ENCODE peak calls at places on chromosomes 11 and 22, in six cellular contexts. One of them, this sample, is unnamed.

GRCh38 chr11:72069787-72070251 is 10.5 kb downstream of the NUMA1 start:
- DNase-seq in fibroblast of lung: peak; percentile 88
- DNase-seq in endothelial cell of umbilical vein: peak; percentile 81
- DNase-seq in hepatocyte: peak; percentile 81
- DNase-seq in DND-41: no peak
- DNase-seq in OCI-LY7: no peak
- DNase-seq in this sample: peak; percentile 87

GRCh38 chr11:35427158-35427557 is 7.8 kb upstream of the SLC1A2 start:
- DNase-seq in fibroblast of lung: peak; percentile 77
- DNase-seq in OCI-LY7: no peak
- DNase-seq in endothelial cell of umbilical vein: no peak
- DNase-seq in DND-41: no peak
- DNase-seq in hepatocyte: no peak
- DNase-seq in this sample: no peak

GRCh38 chr11:2304156-2305139 is 2.6 kb downstream of the TSPAN32 start:
- DNase-seq in DND-41: no peak
- DNase-seq in OCI-LY7: no peak
- DNase-seq in hepatocyte: no peak
- DNase-seq in endothelial cell of umbilical vein: no peak
- DNase-seq in fibroblast of lung: no peak
- DNase-seq in this sample: no peak

GRCh38 chr22:21873619-21874018 is 6.2 kb upstream of the MAPK1 start:
- DNase-seq in fibroblast of lung: no peak
- DNase-seq in DND-41: no peak
- DNase-seq in hepatocyte: no peak
- DNase-seq in endothelial cell of umbilical vein: no peak
- DNase-seq in OCI-LY7: no peak
- DNase-seq in this sample: no peak

GRCh38 chr22:21029486-21030025 is 2.8 kb downstream of the SLC7A4 start:
- DNase-seq in DND-41: no peak
- DNase-seq in endothelial cell of umbilical vein: no peak
- DNase-seq in hepatocyte: no peak
- DNase-seq in fibroblast of lung: no peak
- DNase-seq in OCI-LY7: no peak
- DNase-seq in this sample: no peak

GRCh38 chr11:117076941-117077659 is 21.1 kb downstream of the SIK3 start:
- DNase-seq in fibroblast of lung: peak; percentile 43
- DNase-seq in OCI-LY7: peak; percentile 31
- DNase-seq in endothelial cell of umbilical vein: no peak
- DNase-seq in hepatocyte: peak; percentile 13
- DNase-seq in DND-41: no peak
- DNase-seq in this sample: peak; percentile 49

GRCh38 chr11:108654994-108655631 is 9.8 kb upstream of the DDX10 start:
- DNase-seq in hepatocyte: peak; percentile 56
- DNase-seq in DND-41: peak; percentile 39
- DNase-seq in OCI-LY7: peak; percentile 70
- DNase-seq in fibroblast of lung: peak; percentile 72
- DNase-seq in endothelial cell of umbilical vein: peak; percentile 47
- DNase-seq in this sample: peak; percentile 47

GRCh38 chr11:107695446-107695845 is 16.4 kb downstream of the SLN start:
- DNase-seq in DND-41: no peak
- DNase-seq in fibroblast of lung: no peak
- DNase-seq in OCI-LY7: no peak
- DNase-seq in endothelial cell of umbilical vein: no peak
- DNase-seq in hepatocyte: no peak
- DNase-seq in this sample: no peak

GRCh38 chr11:1228183-1228821 is 5.4 kb downstream of the MUC5B start:
- DNase-seq in DND-41: no peak
- DNase-seq in endothelial cell of umbilical vein: no peak
- DNase-seq in OCI-LY7: no peak
- DNase-seq in hepatocyte: no peak
- DNase-seq in fibroblast of lung: no peak
- DNase-seq in this sample: no peak

GRCh38 chr11:35141538-35141937 is 2.6 kb downstream of the CD44 start:
- DNase-seq in endothelial cell of umbilical vein: no peak
- DNase-seq in hepatocyte: no peak
- DNase-seq in DND-41: no peak
- DNase-seq in OCI-LY7: no peak
- DNase-seq in fibroblast of lung: no peak
- DNase-seq in this sample: peak; percentile 58

GRCh38 chr22:46030241-46030880 is 53.4 kb upstream of the WNT7B start:
- DNase-seq in OCI-LY7: no peak
- DNase-seq in fibroblast of lung: no peak
- DNase-seq in hepatocyte: no peak
- DNase-seq in DND-41: no peak
- DNase-seq in endothelial cell of umbilical vein: no peak
- DNase-seq in this sample: no peak

GRCh38 chr22:24247564-24248344 is 2.9 kb upstream of the GGT5 start:
- DNase-seq in endothelial cell of umbilical vein: peak; percentile 81
- DNase-seq in hepatocyte: peak; percentile 93
- DNase-seq in DND-41: peak; percentile 42
- DNase-seq in fibroblast of lung: peak; percentile 98
- DNase-seq in OCI-LY7: peak; percentile 64
- DNase-seq in this sample: peak; percentile 86

GRCh38 chr11:70327717-70328116 is 57.2 kb downstream of the PPFIA1 start:
- DNase-seq in endothelial cell of umbilical vein: no peak
- DNase-seq in DND-41: no peak
- DNase-seq in hepatocyte: no peak
- DNase-seq in OCI-LY7: no peak
- DNase-seq in fibroblast of lung: no peak
- DNase-seq in this sample: no peak

GRCh38 chr11:117796456-117797428 is at the start of gene DSCAML1:
- DNase-seq in fibroblast of lung: no peak
- DNase-seq in DND-41: no peak
- DNase-seq in hepatocyte: peak; percentile 70
- DNase-seq in endothelial cell of umbilical vein: no peak
- DNase-seq in OCI-LY7: no peak
- DNase-seq in this sample: no peak

GRCh38 chr11:8732748-8733241 is 50.2 kb downstream of the RPL27A start:
- DNase-seq in hepatocyte: no peak
- DNase-seq in endothelial cell of umbilical vein: peak; percentile 84
- DNase-seq in fibroblast of lung: peak; percentile 87
- DNase-seq in DND-41: no peak
- DNase-seq in OCI-LY7: no peak
- DNase-seq in this sample: no peak

GRCh38 chr11:79201637-79202347 is 239.0 kb downstream of the TENM4 start:
- DNase-seq in DND-41: no peak
- DNase-seq in endothelial cell of umbilical vein: no peak
- DNase-seq in OCI-LY7: no peak
- DNase-seq in hepatocyte: no peak
- DNase-seq in fibroblast of lung: no peak
- DNase-seq in this sample: no peak

GRCh38 chr11:124879999-124880611 is 14.9 kb downstream of the ROBO3 start:
- DNase-seq in endothelial cell of umbilical vein: peak; percentile 41
- DNase-seq in OCI-LY7: no peak
- DNase-seq in fibroblast of lung: no peak
- DNase-seq in hepatocyte: no peak
- DNase-seq in DND-41: no peak
- DNase-seq in this sample: no peak

GRCh38 chr11:100576044-100577021 is 110.8 kb upstream of the ARHGAP42 start:
- DNase-seq in fibroblast of lung: peak; percentile 82
- DNase-seq in OCI-LY7: peak; percentile 44
- DNase-seq in endothelial cell of umbilical vein: peak; percentile 56
- DNase-seq in DND-41: peak; percentile 30
- DNase-seq in hepatocyte: peak; percentile 75
- DNase-seq in this sample: peak; percentile 67

GRCh38 chr11:34468209-34468841 is 29.6 kb downstream of the CAT start:
- DNase-seq in endothelial cell of umbilical vein: peak; percentile 21
- DNase-seq in DND-41: peak; percentile 31
- DNase-seq in OCI-LY7: peak; percentile 23
- DNase-seq in fibroblast of lung: peak; percentile 35
- DNase-seq in hepatocyte: peak; percentile 61
- DNase-seq in this sample: peak; percentile 46

GRCh38 chr22:17541476-17541875 is 21.8 kb upstream of the SLC25A18 start:
- DNase-seq in endothelial cell of umbilical vein: no peak
- DNase-seq in hepatocyte: no peak
- DNase-seq in DND-41: no peak
- DNase-seq in OCI-LY7: no peak
- DNase-seq in fibroblast of lung: no peak
- DNase-seq in this sample: no peak

GRCh38 chr22:36194971-36195370 is 6.6 kb downstream of the APOL4 start:
- DNase-seq in fibroblast of lung: peak; percentile 83
- DNase-seq in DND-41: peak; percentile 49
- DNase-seq in hepatocyte: peak; percentile 82
- DNase-seq in endothelial cell of umbilical vein: peak; percentile 74
- DNase-seq in OCI-LY7: peak; percentile 58
- DNase-seq in this sample: peak; percentile 67

GRCh38 chr22:45997077-45997774 is 20.3 kb upstream of the WNT7B start:
- DNase-seq in fibroblast of lung: peak; percentile 96
- DNase-seq in OCI-LY7: peak; percentile 75
- DNase-seq in endothelial cell of umbilical vein: peak; percentile 98
- DNase-seq in DND-41: peak; percentile 39
- DNase-seq in hepatocyte: peak; percentile 69
- DNase-seq in this sample: peak; percentile 69

GRCh38 chr11:21105196-21105917 is 436.0 kb downstream of the NELL1 start:
- DNase-seq in endothelial cell of umbilical vein: no peak
- DNase-seq in DND-41: no peak
- DNase-seq in fibroblast of lung: no peak
- DNase-seq in OCI-LY7: no peak
- DNase-seq in hepatocyte: no peak
- DNase-seq in this sample: no peak

GRCh38 chr11:88151866-88152265 is 23.4 kb downstream of the RAB38 start:
- DNase-seq in endothelial cell of umbilical vein: no peak
- DNase-seq in fibroblast of lung: peak; percentile 25
- DNase-seq in OCI-LY7: no peak
- DNase-seq in DND-41: no peak
- DNase-seq in hepatocyte: no peak
- DNase-seq in this sample: no peak

GRCh38 chr11:42947405-42947804 is 364.4 kb upstream of the API5 start:
- DNase-seq in fibroblast of lung: no peak
- DNase-seq in OCI-LY7: no peak
- DNase-seq in hepatocyte: no peak
- DNase-seq in DND-41: no peak
- DNase-seq in endothelial cell of umbilical vein: no peak
- DNase-seq in this sample: no peak

GRCh38 chr22:19886605-19887250 is 32.1 kb upstream of the GNB1L start:
- DNase-seq in endothelial cell of umbilical vein: peak; percentile 78
- DNase-seq in DND-41: peak; percentile 49
- DNase-seq in fibroblast of lung: peak; percentile 59
- DNase-seq in hepatocyte: no peak
- DNase-seq in OCI-LY7: peak; percentile 90
- DNase-seq in this sample: no peak

GRCh38 chr11:12377824-12378593 is 638 bp downstream of the PARVA start:
- DNase-seq in OCI-LY7: no peak
- DNase-seq in hepatocyte: peak; percentile 91
- DNase-seq in DND-41: no peak
- DNase-seq in fibroblast of lung: peak; percentile 79
- DNase-seq in endothelial cell of umbilical vein: peak; percentile 69
- DNase-seq in this sample: peak; percentile 68
- H2AFZ ChIP-seq in OCI-LY7: no peak overlapping the region
- H2AFZ ChIP-seq in hepatocyte: peak overlapping the region; percentile 94
- H2AFZ ChIP-seq in DND-41: no peak overlapping the region
- H2AFZ ChIP-seq in fibroblast of lung: peak overlapping the region; percentile 46
- H2AFZ ChIP-seq in endothelial cell of umbilical vein: peak overlapping the region; percentile 97
- H2AFZ ChIP-seq in this sample: peak overlapping the region; percentile 94

GRCh38 chr22:41863472-41863871 is 30.6 kb downstream of the SREBF2 start:
- DNase-seq in fibroblast of lung: peak; percentile 80
- DNase-seq in DND-41: no peak
- DNase-seq in hepatocyte: no peak
- DNase-seq in endothelial cell of umbilical vein: no peak
- DNase-seq in OCI-LY7: no peak
- DNase-seq in this sample: no peak

GRCh38 chr22:41857860-41858199 is 24.9 kb downstream of the SREBF2 start:
- DNase-seq in endothelial cell of umbilical vein: no peak
- DNase-seq in fibroblast of lung: no peak
- DNase-seq in OCI-LY7: no peak
- DNase-seq in DND-41: no peak
- DNase-seq in hepatocyte: no peak
- DNase-seq in this sample: no peak

GRCh38 chr22:41862160-41862529 is 29.2 kb downstream of the SREBF2 start:
- DNase-seq in endothelial cell of umbilical vein: no peak
- DNase-seq in OCI-LY7: peak; percentile 84
- DNase-seq in DND-41: no peak
- DNase-seq in fibroblast of lung: peak; percentile 37
- DNase-seq in hepatocyte: peak; percentile 61
- DNase-seq in this sample: peak; percentile 65

GRCh38 chr22:41857160-41857859 is 24.4 kb downstream of the SREBF2 start:
- DNase-seq in DND-41: peak; percentile 61
- DNase-seq in OCI-LY7: peak; percentile 81
- DNase-seq in hepatocyte: peak; percentile 47
- DNase-seq in fibroblast of lung: peak; percentile 65
- DNase-seq in endothelial cell of umbilical vein: peak; percentile 70
- DNase-seq in this sample: peak; percentile 97

GRCh38 chr22:41862530-41863266 is 29.8 kb downstream of the SREBF2 start:
- DNase-seq in fibroblast of lung: peak; percentile 34
- DNase-seq in hepatocyte: no peak
- DNase-seq in DND-41: no peak
- DNase-seq in OCI-LY7: peak; percentile 34
- DNase-seq in endothelial cell of umbilical vein: no peak
- DNase-seq in this sample: peak; percentile 6
- H3K4me3 ChIP-seq in fibroblast of lung: no peak overlapping the region
- H3K4me3 ChIP-seq in hepatocyte: no peak overlapping the region
- H3K4me3 ChIP-seq in DND-41: no peak overlapping the region
- H3K4me3 ChIP-seq in OCI-LY7: peak overlapping the region; percentile 63
- H3K4me3 ChIP-seq in endothelial cell of umbilical vein: no peak overlapping the region
- H3K4me3 ChIP-seq in this sample: no peak overlapping the region

GRCh38 chr11:62905927-62906531 is 15.1 kb downstream of the CHRM1 start:
- DNase-seq in endothelial cell of umbilical vein: peak; percentile 86
- DNase-seq in DND-41: peak; percentile 79
- DNase-seq in hepatocyte: peak; percentile 90
- DNase-seq in fibroblast of lung: peak; percentile 77
- DNase-seq in OCI-LY7: peak; percentile 73
- DNase-seq in this sample: peak; percentile 69
- H2AFZ ChIP-seq in endothelial cell of umbilical vein: no peak overlapping the region
- H2AFZ ChIP-seq in DND-41: no peak overlapping the region
- H2AFZ ChIP-seq in hepatocyte: no peak overlapping the region
- H2AFZ ChIP-seq in fibroblast of lung: no peak overlapping the region
- H2AFZ ChIP-seq in OCI-LY7: no peak overlapping the region
- H2AFZ ChIP-seq in this sample: no peak overlapping the region

GRCh38 chr11:123247498-123247799 is 52.4 kb upstream of the CLMP start:
- DNase-seq in hepatocyte: no peak
- DNase-seq in OCI-LY7: no peak
- DNase-seq in fibroblast of lung: no peak
- DNase-seq in DND-41: no peak
- DNase-seq in endothelial cell of umbilical vein: no peak
- DNase-seq in this sample: no peak
- H3K4me3 ChIP-seq in hepatocyte: no peak overlapping the region
- H3K4me3 ChIP-seq in OCI-LY7: no peak overlapping the region
- H3K4me3 ChIP-seq in fibroblast of lung: no peak overlapping the region
- H3K4me3 ChIP-seq in DND-41: no peak overlapping the region
- H3K4me3 ChIP-seq in endothelial cell of umbilical vein: no peak overlapping the region
- H3K4me3 ChIP-seq in this sample: no peak overlapping the region

GRCh38 chr22:29200901-29201300 is 4.8 kb upstream of the EMID1 start:
- DNase-seq in OCI-LY7: no peak
- DNase-seq in endothelial cell of umbilical vein: no peak
- DNase-seq in fibroblast of lung: no peak
- DNase-seq in hepatocyte: no peak
- DNase-seq in DND-41: no peak
- DNase-seq in this sample: no peak
- H2AFZ ChIP-seq in OCI-LY7: no peak overlapping the region
- H2AFZ ChIP-seq in endothelial cell of umbilical vein: no peak overlapping the region
- H2AFZ ChIP-seq in fibroblast of lung: no peak overlapping the region
- H2AFZ ChIP-seq in hepatocyte: no peak overlapping the region
- H2AFZ ChIP-seq in DND-41: no peak overlapping the region
- H2AFZ ChIP-seq in this sample: no peak overlapping the region